ENCODE peak calls at places on chromosomes 1 and 21, in ten cellular contexts. One of them, this sample, is unnamed.

GRCh38 chr1:35477870-35478269 is 79.3 kb downstream of the KIAA0319L start:
- DNase-seq in mesenteric fat pad: no peak
- DNase-seq in AG08395: no peak
- DNase-seq in DMS153: no peak
- DNase-seq in D341Med: no peak
- DNase-seq in heart right ventricle: no peak
- DNase-seq in left ventricle myocardium inferior: no peak
- DNase-seq in nephron progenitor cell: no peak
- DNase-seq in tibial nerve: no peak
- DNase-seq in NCI-H1436: no peak
- DNase-seq in this sample: no peak

GRCh38 chr1:2290171-2290578 is 62.1 kb downstream of the SKI start:
- DNase-seq in DMS153: no peak
- DNase-seq in mesenteric fat pad: no peak
- DNase-seq in heart right ventricle: no peak
- DNase-seq in tibial nerve: no peak
- DNase-seq in nephron progenitor cell: no peak
- DNase-seq in D341Med: no peak
- DNase-seq in left ventricle myocardium inferior: no peak
- DNase-seq in NCI-H1436: no peak
- DNase-seq in AG08395: no peak
- DNase-seq in this sample: no peak

GRCh38 chr21:42386034-42386591 is 9.7 kb downstream of the TMPRSS3 start:
- DNase-seq in NCI-H1436: no peak
- DNase-seq in nephron progenitor cell: no peak
- DNase-seq in heart right ventricle: no peak
- DNase-seq in left ventricle myocardium inferior: no peak
- DNase-seq in D341Med: no peak
- DNase-seq in DMS153: no peak
- DNase-seq in mesenteric fat pad: no peak
- DNase-seq in AG08395: no peak
- DNase-seq in tibial nerve: no peak
- DNase-seq in this sample: no peak

GRCh38 chr1:100164226-100164625 is 13.8 kb downstream of the LRRC39 start:
- DNase-seq in nephron progenitor cell: no peak
- DNase-seq in AG08395: peak; percentile 54
- DNase-seq in D341Med: peak; percentile 39
- DNase-seq in DMS153: no peak
- DNase-seq in heart right ventricle: no peak
- DNase-seq in NCI-H1436: no peak
- DNase-seq in mesenteric fat pad: no peak
- DNase-seq in left ventricle myocardium inferior: no peak
- DNase-seq in tibial nerve: no peak
- DNase-seq in this sample: no peak

GRCh38 chr1:66330711-66331110 is 203.2 kb upstream of the SGIP1 start:
- DNase-seq in DMS153: no peak
- DNase-seq in nephron progenitor cell: no peak
- DNase-seq in mesenteric fat pad: no peak
- DNase-seq in tibial nerve: no peak
- DNase-seq in D341Med: no peak
- DNase-seq in heart right ventricle: no peak
- DNase-seq in NCI-H1436: no peak
- DNase-seq in AG08395: no peak
- DNase-seq in left ventricle myocardium inferior: no peak
- DNase-seq in this sample: no peak

GRCh38 chr1:40834968-40835545 is 27.1 kb downstream of the CITED4 start:
- DNase-seq in DMS153: no peak
- DNase-seq in mesenteric fat pad: no peak
- DNase-seq in AG08395: no peak
- DNase-seq in D341Med: no peak
- DNase-seq in NCI-H1436: no peak
- DNase-seq in left ventricle myocardium inferior: no peak
- DNase-seq in tibial nerve: no peak
- DNase-seq in heart right ventricle: no peak
- DNase-seq in nephron progenitor cell: no peak
- DNase-seq in this sample: no peak

GRCh38 chr1:190847166-190847565 is 369.5 kb upstream of the BRINP3 start:
- DNase-seq in D341Med: no peak
- DNase-seq in left ventricle myocardium inferior: no peak
- DNase-seq in DMS153: no peak
- DNase-seq in NCI-H1436: no peak
- DNase-seq in AG08395: no peak
- DNase-seq in tibial nerve: no peak
- DNase-seq in nephron progenitor cell: no peak
- DNase-seq in heart right ventricle: no peak
- DNase-seq in mesenteric fat pad: no peak
- DNase-seq in this sample: no peak

GRCh38 chr1:170049191-170049800 is 25.2 kb downstream of the KIFAP3 start:
- DNase-seq in DMS153: no peak
- DNase-seq in left ventricle myocardium inferior: no peak
- DNase-seq in nephron progenitor cell: no peak
- DNase-seq in AG08395: no peak
- DNase-seq in mesenteric fat pad: no peak
- DNase-seq in tibial nerve: no peak
- DNase-seq in NCI-H1436: no peak
- DNase-seq in heart right ventricle: peak; percentile 24
- DNase-seq in D341Med: peak; percentile 75
- DNase-seq in this sample: no peak

GRCh38 chr1:229410692-229411433 is 23.0 kb downstream of the ACTA1 start:
- DNase-seq in NCI-H1436: peak; percentile 87
- DNase-seq in heart right ventricle: peak; percentile 68
- DNase-seq in DMS153: peak; percentile 42
- DNase-seq in nephron progenitor cell: no peak
- DNase-seq in mesenteric fat pad: no peak
- DNase-seq in D341Med: peak; percentile 89
- DNase-seq in tibial nerve: no peak
- DNase-seq in AG08395: peak; percentile 69
- DNase-seq in left ventricle myocardium inferior: peak; percentile 70
- DNase-seq in this sample: peak; percentile 99

GRCh38 chr1:215526846-215527151 is 40.3 kb upstream of the KCTD3 start:
- DNase-seq in heart right ventricle: no peak
- DNase-seq in NCI-H1436: no peak
- DNase-seq in mesenteric fat pad: no peak
- DNase-seq in nephron progenitor cell: no peak
- DNase-seq in DMS153: no peak
- DNase-seq in tibial nerve: no peak
- DNase-seq in D341Med: no peak
- DNase-seq in left ventricle myocardium inferior: no peak
- DNase-seq in AG08395: no peak
- DNase-seq in this sample: no peak

GRCh38 chr1:162649606-162650005 is 17.3 kb downstream of the DDR2 start:
- DNase-seq in heart right ventricle: no peak
- DNase-seq in mesenteric fat pad: no peak
- DNase-seq in DMS153: no peak
- DNase-seq in D341Med: no peak
- DNase-seq in AG08395: no peak
- DNase-seq in left ventricle myocardium inferior: no peak
- DNase-seq in NCI-H1436: peak; percentile 11
- DNase-seq in nephron progenitor cell: no peak
- DNase-seq in tibial nerve: no peak
- DNase-seq in this sample: no peak

This sample was measured in NCI-H1092 treated with DMSO at 0.1 percent for 48 hours.